ENCODE peak calls at places on chromosomes 3 and 15, in nine cellular contexts. M is A549; K is PC-3; S is psoas muscle; T is right cardiac atrium; C is CD4-positive, CD25-positive, alpha-beta regulatory T cell; G is CD8-positive, alpha-beta memory T cell; V is brain microvascular endothelial cell; L is naive thymus-derived CD4-positive, alpha-beta T cell. O is an unnamed sample.

GRCh38 chr3:118846176-118846575 is 188.5 kb downstream of the IGSF11 start:
- DNase-seq in M (no peak), K (no peak), S (no peak), T (no peak), C (no peak), G (no peak), V (no peak), L (no peak), O (no peak)

GRCh38 chr15:75640483-75641175 is 605 bp upstream of the IMP3 start:
- DNase-seq in M (peak), K (peak), S (no peak), T (no peak), C (peak), G (peak), V (peak), L (no peak), O (no peak)

GRCh38 chr3:96347289-96347688 is 467.1 kb upstream of the EPHA6 start:
- DNase-seq in M (no peak), K (peak), S (no peak), T (no peak), C (no peak), G (no peak), V (no peak), L (no peak), O (no peak)

GRCh38 chr15:39631357-39631756 is 50.5 kb downstream of the THBS1 start:
- DNase-seq in M (no peak), K (peak), S (no peak), T (no peak), C (no peak), G (no peak), V (peak), L (no peak), O (no peak)

GRCh38 chr3:129615751-129616281 is 9.3 kb upstream of the PLXND1 start:
- DNase-seq in M (no peak), K (no peak), S (no peak), T (peak), C (no peak), G (no peak), V (no peak), L (no peak), O (no peak)

GRCh38 chr15:31169558-31169957 is 68.0 kb upstream of the TRPM1 start:
- DNase-seq in M (no peak), K (no peak), S (no peak), T (no peak), C (no peak), G (no peak), V (no peak), L (no peak), O (no peak)

GRCh38 chr3:171566803-171567422 is 106.7 kb upstream of the TNIK start:
- DNase-seq in M (peak), K (peak), S (no peak), T (no peak), C (peak), G (no peak), V (no peak), L (no peak), O (no peak)

GRCh38 chr3:52689151-52689550 is 3.3 kb downstream of the GNL3 start:
- DNase-seq in M (no peak), K (no peak), S (no peak), T (no peak), C (no peak), G (no peak), V (no peak), L (no peak), O (no peak)

GRCh38 chr15:84818221-84819131 is 1.3 kb downstream of the ALPK3 start:
- DNase-seq in M (peak), K (peak), S (peak), T (no peak), C (peak), G (no peak), V (peak), L (no peak), O (no peak)

GRCh38 chr3:124770341-124771082 is 40.3 kb downstream of the UMPS start:
- DNase-seq in M (no peak), K (no peak), S (peak), T (peak), C (no peak), G (no peak), V (no peak), L (no peak), O (peak)

GRCh38 chr3:108450444-108450843 is 60.0 kb downstream of the MYH15 start:
- DNase-seq in M (no peak), K (no peak), S (no peak), T (no peak), C (no peak), G (no peak), V (no peak), L (no peak), O (no peak)

GRCh38 chr3:127149621-127150310 is 43.2 kb upstream of the PRR23E start:
- DNase-seq in M (no peak), K (no peak), S (no peak), T (no peak), C (no peak), G (no peak), V (no peak), L (no peak), O (no peak)

GRCh38 chr15:57340673-57341259 is 35.5 kb upstream of the CGNL1 start:
- DNase-seq in M (peak), K (peak), S (no peak), T (peak), C (peak), G (no peak), V (peak), L (no peak), O (no peak)

GRCh38 chr3:160704006-160704405 is 27.0 kb downstream of the ARL14 start:
- DNase-seq in M (no peak), K (no peak), S (no peak), T (no peak), C (no peak), G (no peak), V (peak), L (no peak), O (no peak)

GRCh38 chr3:160695906-160696305 is 18.9 kb downstream of the ARL14 start:
- DNase-seq in M (no peak), K (no peak), S (no peak), T (no peak), C (no peak), G (no peak), V (peak), L (no peak), O (no peak)

GRCh38 chr3:160698806-160699205 is 21.8 kb downstream of the ARL14 start:
- DNase-seq in M (no peak), K (no peak), S (no peak), T (no peak), C (no peak), G (no peak), V (peak), L (no peak), O (no peak)

GRCh38 chr3:160697628-160698382 is 20.8 kb downstream of the ARL14 start:
- DNase-seq in M (no peak), K (peak), S (no peak), T (no peak), C (no peak), G (no peak), V (peak), L (no peak), O (no peak)

GRCh38 chr3:160701490-160701889 is 24.5 kb downstream of the ARL14 start:
- DNase-seq in M (no peak), K (no peak), S (no peak), T (no peak), C (no peak), G (no peak), V (no peak), L (no peak), O (no peak)
- H3K27ac ChIP-seq in M (no peak), K (no peak), S (no peak), T (no peak), C (no peak), G (no peak), V (no peak), L (no peak), O (no peak)

GRCh38 chr15:88648357-88649214 is 9.8 kb downstream of the ISG20 start:
- DNase-seq in M (no peak), K (peak), S (no peak), T (no peak), C (peak), G (peak), V (no peak), L (no peak), O (no peak)
- H3K27ac ChIP-seq in M (peak), K (peak), S (peak), T (peak), C (peak), G (no peak), V (peak), L (peak), O (peak)

DNA sequence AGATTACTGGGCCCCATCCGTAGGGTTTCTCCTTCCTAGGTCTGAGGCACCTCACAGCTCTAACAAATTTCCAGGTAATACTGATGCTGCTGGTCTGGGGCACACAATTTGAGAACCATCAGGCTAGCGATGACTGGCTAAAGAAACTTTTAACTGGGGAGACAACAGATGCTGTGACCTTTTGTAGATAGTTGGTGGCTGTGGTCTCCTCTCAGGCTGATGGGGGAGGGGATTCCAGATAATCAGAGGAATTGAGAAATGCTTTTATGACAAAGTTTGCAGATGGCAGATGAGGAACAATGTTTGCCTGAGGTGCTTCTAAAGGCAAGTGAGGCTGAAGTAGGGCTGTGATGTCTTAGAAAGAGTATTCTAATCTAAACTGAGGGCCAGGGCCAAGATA is 13.8 kb upstream of the CCR9 start:
- DNase-seq in M (no peak), K (no peak), S (no peak), T (no peak), C (no peak), G (no peak), V (no peak), L (no peak), O (no peak)
- H3K27ac ChIP-seq in M (no peak), K (no peak), S (no peak), T (no peak), C (no peak), G (no peak), V (no peak), L (no peak), O (no peak)

DNA sequence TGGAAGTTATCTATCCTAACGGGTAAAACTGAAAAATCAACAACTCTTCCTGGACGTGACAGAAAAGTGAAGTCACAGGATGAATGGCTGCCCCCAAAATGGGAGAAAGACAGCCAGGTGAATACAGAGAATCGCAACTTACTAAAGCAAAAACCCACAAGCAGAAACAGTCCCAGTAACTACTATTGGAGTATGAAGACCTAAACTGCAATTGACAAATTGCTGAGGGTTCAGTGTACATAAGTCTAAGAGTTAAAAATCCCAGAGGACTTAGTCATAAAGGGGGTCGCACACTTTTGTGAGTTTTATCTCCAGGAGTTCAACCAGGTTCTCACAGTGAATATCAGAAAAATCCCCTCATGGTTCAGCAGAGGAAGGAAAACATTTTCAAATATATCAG is 56.8 kb upstream of the IMPG2 start:
- DNase-seq in M (no peak), K (no peak), S (no peak), T (no peak), C (no peak), G (no peak), V (peak), L (no peak), O (no peak)
- H3K27ac ChIP-seq in M (no peak), K (no peak), S (no peak), T (peak), C (no peak), G (no peak), V (peak), L (no peak), O (no peak)

O was measured in caudate nucleus.